ENCODE peak calls at places on chromosomes 7 and 10, in ten cellular contexts. T is HCT116, V is spleen, F is endothelial cell of umbilical vein, M is uterus, P is left ventricle myocardium inferior, O is lower lobe of right lung, N is Panc1, S is transverse colon, B is A549. Q is an unnamed sample. For H3K4me1, the result is how much of the 10 kb centered on the place peaks cover.

GRCh38 chr10:113369185-113369785 is 183.6 kb upstream of the HABP2 start:
- DNase-seq in O (no peak), S (no peak), B (no peak), P (no peak), M (no peak), V (no peak), N (no peak), F (no peak), T (no peak), Q (no peak)

GRCh38 chr10:16519908-16520861 is 1.5 kb downstream of the C1QL3 start:
- DNase-seq in N (no peak), S (no peak), M (no peak), V (no peak), F (no peak), O (no peak), B (no peak), T (no peak), P (no peak), Q (no peak)

GRCh38 chr7:116674508-116675173 is 2.6 kb downstream of the MET start:
- DNase-seq in S (no peak), P (no peak), F (peak), M (no peak), V (no peak), O (no peak), N (no peak), T (no peak), B (peak), Q (no peak)

GRCh38 chr7:89133357-89133756 is 337.8 kb upstream of the TEX47 start:
- DNase-seq in B (no peak), T (no peak), P (no peak), V (no peak), F (no peak), S (no peak), N (no peak), M (no peak), O (no peak), Q (no peak)

GRCh38 chr10:76350583-76350982 is 919.2 kb downstream of the LRMDA start:
- DNase-seq in M (no peak), F (no peak), S (no peak), B (no peak), T (no peak), O (no peak), P (no peak), N (no peak), V (no peak), Q (no peak)

GRCh38 chr10:80460399-80461207 is 6.5 kb downstream of the TSPAN14 start:
- DNase-seq in M (no peak), N (no peak), V (no peak), O (peak), P (no peak), F (peak), S (peak), B (no peak), T (peak), Q (peak)

GRCh38 chr10:63788152-63788821 is 267.1 kb downstream of the REEP3 start:
- DNase-seq in V (no peak), S (no peak), M (no peak), O (no peak), F (no peak), T (no peak), B (no peak), P (peak), N (no peak), Q (no peak)

GRCh38 chr10:117004627-117005453 is at the start of gene SHTN1:
- DNase-seq in B (peak), V (peak), F (peak), S (peak), T (peak), M (peak), N (peak), P (peak), O (peak), Q (peak)

GRCh38 chr7:6258440-6259182 is 13.8 kb downstream of the CYTH3 start:
- DNase-seq in M (no peak), B (no peak), S (no peak), F (peak), T (no peak), P (no peak), V (no peak), N (no peak), O (no peak), Q (no peak)

GRCh38 chr10:48579251-48579960 is 25.5 kb downstream of the ARHGAP22 start:
- DNase-seq in S (no peak), V (no peak), T (no peak), B (no peak), O (no peak), F (no peak), P (no peak), N (no peak), M (no peak), Q (no peak)

GRCh38 chr10:69475433-69475830 is 24.2 kb downstream of the TSPAN15 start:
- DNase-seq in V (no peak), M (no peak), N (no peak), B (no peak), T (no peak), P (no peak), F (no peak), O (no peak), S (no peak), Q (no peak)

GRCh38 chr10:69472544-69472943 is 21.3 kb downstream of the TSPAN15 start:
- DNase-seq in F (no peak), B (no peak), S (no peak), V (no peak), P (no peak), N (no peak), T (no peak), O (peak), M (no peak), Q (no peak)

GRCh38 chr10:69472142-69472541 is 20.9 kb downstream of the TSPAN15 start:
- DNase-seq in P (no peak), S (no peak), B (no peak), O (no peak), T (no peak), M (no peak), N (no peak), F (no peak), V (no peak), Q (no peak)

GRCh38 chr10:69473304-69473985 is 22.2 kb downstream of the TSPAN15 start:
- DNase-seq in P (no peak), M (peak), B (no peak), T (no peak), O (peak), S (no peak), F (no peak), V (no peak), N (no peak), Q (no peak)

DNA sequence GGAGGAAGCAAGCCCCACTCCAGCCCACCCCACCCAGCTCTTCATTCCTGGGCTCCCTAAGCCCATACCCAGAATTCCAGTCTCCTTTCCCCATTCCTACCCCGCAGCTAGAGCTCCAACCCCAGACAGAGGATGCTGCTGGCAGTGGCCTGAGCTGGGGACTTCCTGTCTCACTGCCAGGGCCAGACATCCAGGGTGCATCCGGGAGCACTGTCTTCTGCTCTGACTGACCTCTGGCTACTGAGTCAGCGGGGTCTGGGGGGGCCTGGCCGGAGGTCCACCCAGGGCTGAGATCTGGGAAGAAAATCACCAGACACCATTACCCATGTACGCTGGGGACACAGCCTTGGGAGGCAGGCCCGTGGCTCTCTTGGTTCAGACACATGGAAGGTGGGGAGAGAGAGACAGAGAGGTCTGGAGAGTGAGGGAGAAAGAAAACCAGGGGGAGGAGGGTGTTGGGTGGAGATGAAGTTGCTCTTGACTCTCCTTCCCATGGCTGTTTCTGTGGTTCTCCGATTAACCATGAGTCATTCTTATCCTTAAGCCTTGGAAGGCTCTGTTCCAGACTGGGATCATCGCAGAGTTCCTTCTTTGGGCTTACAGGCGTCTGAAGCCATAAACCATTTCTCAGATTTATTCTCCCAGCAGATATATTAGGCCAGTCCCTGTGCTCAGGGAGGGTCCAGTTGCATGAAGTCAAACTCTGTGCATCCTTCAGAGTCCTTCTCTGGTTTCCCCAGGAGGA is 23.6 kb downstream of the TSPAN15 start:
- DNase-seq in M (no peak), P (no peak), S (no peak), B (peak), T (no peak), O (no peak), V (no peak), N (no peak), F (peak), Q (no peak)
- H3K4me1 ChIP-seq in M (under half), P (half or more), S (under half), B (under half), T (under half), O (half or more), V (half or more), N (half or more), F (under half), Q (under half)

DNA sequence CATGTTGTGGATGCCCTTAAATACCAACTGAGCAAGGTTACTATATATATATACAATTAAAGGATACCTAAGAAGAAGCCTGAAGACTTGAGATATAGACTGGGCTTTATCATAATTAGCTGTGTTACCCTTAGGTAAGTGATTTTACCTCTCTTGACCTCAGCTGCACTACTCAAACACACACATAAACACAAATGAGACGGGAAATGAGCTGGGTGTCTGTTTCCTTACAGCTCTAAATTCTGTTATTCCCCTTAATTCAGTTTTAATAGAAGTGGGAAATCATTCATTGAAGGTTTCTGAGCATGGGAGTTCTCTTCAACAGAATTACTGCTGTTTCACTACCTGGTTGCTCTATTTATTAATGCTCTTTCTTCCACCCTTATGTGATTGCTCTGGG is 60.7 kb downstream of the GBF1 start:
- DNase-seq in N (no peak), B (no peak), V (no peak), F (peak), T (no peak), M (no peak), S (no peak), O (no peak), P (no peak), Q (no peak)
- H3K4me1 ChIP-seq in N (under half), B (under half), V (under half), F (under half), T (under half), M (under half), S (under half), O (under half), P (half or more), Q (under half)

DNA sequence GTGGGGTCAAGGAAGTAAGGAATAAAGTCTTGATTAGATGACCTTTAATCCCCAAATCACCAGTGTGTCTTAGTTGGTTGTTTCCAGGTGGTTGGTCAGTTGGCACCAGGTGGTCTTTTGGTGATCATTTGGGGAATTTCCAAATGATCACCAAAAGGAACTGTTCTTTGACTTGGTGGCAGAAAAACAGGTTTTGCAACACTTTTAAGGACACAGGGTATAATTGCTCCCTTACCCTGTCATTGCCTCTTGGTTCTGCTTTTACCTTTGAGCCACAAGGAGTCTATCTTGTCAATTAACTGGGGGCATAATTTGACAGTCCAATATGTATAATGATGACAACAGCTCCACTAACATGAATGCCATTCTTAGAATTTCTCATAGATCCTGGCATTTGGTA is 104.2 kb downstream of the ADK start:
- DNase-seq in F (no peak), V (no peak), M (no peak), T (no peak), P (no peak), B (no peak), N (no peak), S (no peak), O (no peak), Q (no peak)
- H3K4me1 ChIP-seq in F (under half), V (under half), M (under half), T (under half), P (under half), B (under half), N (under half), S (under half), O (under half), Q (under half)

GRCh38 chr7:2805213-2806003 is 38.7 kb downstream of the GNA12 start:
- DNase-seq in P (peak), M (no peak), T (no peak), B (no peak), F (no peak), S (no peak), V (peak), O (no peak), N (no peak), Q (no peak)

GRCh38 chr7:2804227-2804763 is 39.8 kb downstream of the GNA12 start:
- DNase-seq in V (peak), S (peak), M (no peak), P (no peak), O (no peak), F (no peak), B (no peak), N (no peak), T (no peak), Q (peak)

GRCh38 chr7:2807846-2808772 is 36.0 kb downstream of the GNA12 start:
- DNase-seq in B (no peak), N (no peak), O (no peak), P (no peak), T (no peak), M (no peak), V (no peak), F (no peak), S (no peak), Q (no peak)

GRCh38 chr7:2807455-2807845 is 36.7 kb downstream of the GNA12 start:
- DNase-seq in S (no peak), M (no peak), N (no peak), B (no peak), F (no peak), P (no peak), V (no peak), T (no peak), O (no peak), Q (no peak)

GRCh38 chr7:2806571-2806970 is 37.5 kb downstream of the GNA12 start:
- DNase-seq in O (no peak), N (no peak), V (no peak), B (no peak), P (no peak), F (no peak), S (no peak), M (no peak), T (no peak), Q (no peak)
- H3K4me1 ChIP-seq in O (half or more), N (half or more), V (half or more), B (half or more), P (half or more), F (under half), S (under half), M (under half), T (under half), Q (under half)

DNA sequence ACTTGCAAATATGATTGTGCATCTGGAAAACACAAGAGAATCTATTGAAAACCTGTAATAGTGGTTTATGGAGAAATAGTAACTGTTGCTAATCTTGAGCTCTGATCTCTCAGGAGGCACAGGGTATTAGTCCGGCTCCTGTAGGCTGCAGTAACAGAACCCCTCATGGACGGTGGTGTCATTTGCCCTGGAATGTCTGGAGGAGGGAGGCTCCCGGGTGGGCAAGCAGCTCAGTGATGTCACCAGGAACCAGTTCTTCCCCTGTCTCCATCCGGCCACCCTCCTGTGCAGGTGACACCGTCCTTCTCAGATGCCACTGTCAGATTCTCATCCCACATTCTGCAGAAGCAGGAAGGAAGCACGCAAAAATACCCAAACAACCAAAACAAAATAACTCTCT is 29.3 kb downstream of the INPP5A start:
- DNase-seq in S (no peak), O (no peak), T (no peak), M (no peak), N (no peak), B (no peak), P (no peak), F (no peak), V (no peak), Q (no peak)
- H3K4me1 ChIP-seq in S (under half), O (under half), T (under half), M (under half), N (under half), B (under half), P (half or more), F (under half), V (under half), Q (under half)

DNA sequence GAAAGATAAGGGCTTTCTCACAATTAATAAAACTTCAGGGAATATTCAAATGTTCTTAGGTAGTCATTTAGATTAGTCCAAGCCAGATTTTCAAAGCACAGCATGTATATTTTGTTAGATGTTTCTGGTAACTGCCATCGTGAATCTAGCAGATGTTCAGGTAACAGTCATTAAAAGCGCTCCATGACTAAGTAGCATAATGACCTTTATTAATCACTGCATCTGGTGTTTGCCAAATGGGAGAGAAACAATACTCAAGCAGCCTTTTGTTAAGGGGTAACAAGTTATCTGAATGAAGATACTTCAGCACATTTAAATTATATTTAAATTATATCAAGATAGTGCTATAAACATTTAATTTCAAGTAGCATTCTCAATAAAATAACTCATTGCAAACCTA is 47.5 kb downstream of the USP6NL start:
- DNase-seq in S (no peak), F (peak), V (no peak), M (no peak), O (no peak), B (no peak), T (no peak), P (no peak), N (no peak), Q (no peak)
- H3K4me1 ChIP-seq in S (under half), F (under half), V (under half), M (under half), O (under half), B (under half), T (under half), P (under half), N (under half), Q (under half)

GRCh38 chr7:137958593-137959431 is 43.1 kb downstream of the CREB3L2 start:
- DNase-seq in P (no peak), F (no peak), S (no peak), O (no peak), V (no peak), N (no peak), M (no peak), T (no peak), B (no peak), Q (no peak)
- H3K4me1 ChIP-seq in P (half or more), F (under half), S (under half), O (half or more), V (under half), N (under half), M (under half), T (under half), B (half or more), Q (under half)

DNA sequence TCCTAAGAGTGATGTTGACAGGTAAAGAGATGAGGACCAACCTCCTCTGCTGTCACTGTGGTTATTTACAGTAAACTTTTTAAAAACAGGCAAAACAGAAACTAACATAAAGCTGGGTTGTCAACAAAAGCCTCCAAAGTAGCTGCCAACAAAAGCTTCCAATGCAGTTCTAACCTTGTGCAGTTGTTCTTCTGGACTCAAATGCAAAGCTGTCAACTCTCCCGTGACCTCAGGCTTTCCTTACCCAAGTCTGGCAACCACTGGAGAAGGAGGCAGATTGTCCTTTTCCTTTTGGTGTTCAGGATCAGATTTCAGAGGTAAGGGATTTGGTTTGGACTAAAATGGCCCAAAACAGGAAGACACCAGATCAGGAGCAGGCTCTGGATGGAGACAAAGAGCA is 63.1 kb downstream of the DLG5 start:
- DNase-seq in F (peak), O (no peak), S (no peak), B (no peak), N (no peak), M (no peak), P (no peak), T (no peak), V (no peak), Q (no peak)
- H3K4me1 ChIP-seq in F (under half), O (under half), S (under half), B (under half), N (under half), M (under half), P (under half), T (under half), V (under half), Q (under half)

DNA sequence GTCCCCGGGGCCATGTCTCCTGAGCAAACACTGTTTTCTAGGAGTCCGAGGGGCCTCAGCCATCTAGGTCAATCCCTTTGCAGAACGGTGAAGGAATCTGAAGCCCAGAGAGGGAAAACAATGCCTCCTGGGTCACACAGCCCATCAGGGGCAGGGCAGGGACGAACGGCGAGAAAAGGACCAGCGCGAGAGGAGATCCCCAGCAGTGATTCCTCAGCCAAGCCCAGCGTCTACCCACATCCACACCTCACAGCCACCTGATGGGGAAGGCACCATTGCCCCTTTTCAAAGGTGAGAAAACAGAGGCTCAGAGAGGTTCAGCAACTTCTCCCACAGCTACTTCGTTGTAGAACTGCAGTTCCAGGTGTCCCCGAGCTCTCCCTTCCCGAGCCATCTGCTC is 17.9 kb upstream of the PSMG3 start:
- DNase-seq in M (no peak), T (no peak), B (no peak), V (no peak), F (no peak), S (no peak), O (no peak), P (no peak), N (no peak), Q (no peak)
- H3K4me1 ChIP-seq in M (under half), T (under half), B (under half), V (under half), F (under half), S (under half), O (under half), P (under half), N (under half), Q (under half)

GRCh38 chr7:148135106-148135505 is 455.5 kb upstream of the C7orf33 start:
- DNase-seq in P (no peak), O (no peak), M (no peak), T (no peak), S (no peak), V (no peak), B (no peak), N (no peak), F (no peak), Q (peak)

GRCh38 chr7:148135997-148136396 is 454.6 kb upstream of the C7orf33 start:
- DNase-seq in M (no peak), B (no peak), T (no peak), P (no peak), N (no peak), F (no peak), O (no peak), S (no peak), V (no peak), Q (no peak)
- H3K4me1 ChIP-seq in M (under half), B (under half), T (under half), P (under half), N (under half), F (under half), O (under half), S (under half), V (under half), Q (under half)